ENCODE peak calls at places on chromosomes 11 and 22, in ten cellular contexts. I, L, F, N, H, X, Y, W, U and Q are unnamed samples. For H3K4me1, the result is how much of the 10 kb centered on the place peaks cover.

GRCh38 chr11:63868399-63869064 is 29.6 kb downstream of the MARK2 start:
- DNase-seq in Y (no peak), L (no peak), X (no peak), F (no peak), H (no peak), N (no peak), U (no peak), W (no peak), I (no peak), Q (no peak)

GRCh38 chr11:14359573-14360031 is 619 bp upstream of the RRAS2 start:
- DNase-seq in X (no peak), W (no peak), F (no peak), I (no peak), N (no peak), H (no peak), L (no peak), U (no peak), Y (no peak), Q (no peak)

GRCh38 chr22:50340157-50340879 is 2.8 kb upstream of the PPP6R2 start:
- DNase-seq in W (no peak), Y (no peak), U (peak), I (no peak), F (no peak), X (no peak), N (peak), L (peak), H (no peak), Q (no peak)

GRCh38 chr11:63768232-63769043 is at the start of gene ZFTA:
- DNase-seq in I (no peak), L (peak), U (peak), X (peak), N (peak), W (peak), H (peak), F (peak), Y (peak), Q (peak)

GRCh38 chr11:95524328-95525036 is 265.1 kb downstream of the FAM76B start:
- DNase-seq in L (no peak), W (no peak), H (no peak), I (no peak), Y (no peak), X (no peak), F (no peak), U (no peak), N (no peak), Q (no peak)

GRCh38 chr11:65442952-65443351 is 20.4 kb downstream of the NEAT1 start:
- DNase-seq in Y (no peak), U (no peak), X (no peak), F (peak), H (no peak), L (no peak), N (no peak), I (no peak), W (no peak), Q (no peak)

GRCh38 chr11:33899383-33900037 is 7.6 kb upstream of the LMO2 start:
- DNase-seq in N (peak), L (no peak), H (no peak), X (peak), F (peak), U (peak), W (peak), I (peak), Y (peak), Q (peak)

GRCh38 chr11:127470485-127470884 is 469.9 kb upstream of the KIRREL3 start:
- DNase-seq in F (no peak), U (peak), Y (no peak), I (no peak), W (no peak), X (no peak), H (no peak), L (peak), N (no peak), Q (no peak)

GRCh38 chr11:70771099-70771885 is 373.0 kb downstream of the CTTN start:
- DNase-seq in L (peak), N (no peak), I (no peak), F (no peak), Y (no peak), H (no peak), U (no peak), W (no peak), X (no peak), Q (no peak)

GRCh38 chr11:111939836-111940604 is 2.9 kb downstream of the DIXDC1 start:
- DNase-seq in Y (no peak), W (no peak), F (no peak), H (no peak), N (peak), L (no peak), I (no peak), U (no peak), X (no peak), Q (no peak)

GRCh38 chr11:104106136-104106754 is 57.7 kb downstream of the PDGFD start:
- DNase-seq in N (no peak), L (no peak), I (no peak), U (no peak), Y (no peak), W (no peak), F (no peak), H (no peak), X (no peak), Q (no peak)

GRCh38 chr11:115521874-115522273 is 17.7 kb upstream of the CADM1 start:
- DNase-seq in F (no peak), L (no peak), N (no peak), U (no peak), I (no peak), Y (no peak), W (no peak), H (no peak), X (no peak), Q (no peak)

GRCh38 chr11:113991170-113991569 is 16.3 kb downstream of the HTR3A start:
- DNase-seq in N (peak), U (peak), I (no peak), W (no peak), X (peak), F (peak), Y (no peak), H (no peak), L (peak), Q (no peak)

GRCh38 chr11:130560000-130560852 is 111.8 kb downstream of the ADAMTS15 start:
- DNase-seq in W (no peak), N (no peak), U (no peak), L (no peak), I (no peak), H (no peak), X (no peak), F (no peak), Y (no peak), Q (peak)

GRCh38 chr22:38273135-38273761 is 438 bp upstream of the TMEM184B start:
- DNase-seq in L (no peak), N (no peak), I (no peak), W (no peak), H (no peak), U (no peak), Y (no peak), X (no peak), F (no peak), Q (no peak)

GRCh38 chr22:28935140-28935539 is 51.8 kb downstream of the ZNRF3 start:
- DNase-seq in X (no peak), N (no peak), Y (no peak), F (no peak), H (no peak), W (no peak), I (no peak), U (no peak), L (no peak), Q (no peak)

GRCh38 chr11:107018902-107019493 is 722 bp upstream of the GUCY1A2 start:
- DNase-seq in U (peak), N (peak), L (peak), H (no peak), F (peak), X (peak), Y (peak), I (no peak), W (peak), Q (peak)

GRCh38 chr11:90113541-90113940 is 20.9 kb upstream of the NAALAD2 start:
- DNase-seq in W (no peak), H (no peak), Y (no peak), L (peak), F (no peak), U (no peak), X (no peak), I (no peak), N (no peak), Q (no peak)

DNA sequence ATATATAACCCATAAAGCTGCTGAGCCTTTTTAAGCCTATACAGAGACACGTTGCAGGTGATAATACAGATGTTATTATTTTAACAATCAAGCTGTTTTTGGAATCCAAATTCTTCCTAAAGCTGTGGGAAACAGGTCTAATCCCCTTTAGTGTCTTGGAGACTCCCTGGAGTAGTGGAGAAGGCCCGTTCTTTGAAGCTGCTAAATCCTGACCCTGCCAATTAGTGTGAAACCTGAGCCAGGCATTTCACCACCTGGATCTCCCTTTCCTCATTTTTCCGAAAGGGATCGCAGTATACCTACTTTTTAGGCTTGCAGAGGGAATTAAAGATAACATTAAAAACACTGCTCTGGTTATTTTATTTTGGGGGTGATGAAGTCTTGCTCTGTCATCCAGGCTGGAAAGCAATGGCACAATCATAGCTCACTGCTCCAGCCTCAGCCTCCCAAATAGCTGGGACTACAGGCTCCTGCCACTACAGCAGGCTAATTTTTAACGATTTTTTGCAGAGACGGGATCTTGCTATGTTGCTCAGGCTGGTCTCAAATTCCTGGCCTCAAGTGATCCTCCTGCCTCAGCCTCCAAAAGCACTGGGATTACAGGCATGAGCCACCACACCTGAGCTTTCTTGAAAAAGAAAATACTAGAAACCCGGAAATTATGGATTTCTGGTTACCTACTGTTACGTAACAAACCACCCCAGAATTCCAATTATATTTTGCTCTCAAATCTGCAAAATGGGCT is 1.7 kb upstream of the EIF4ENIF1 start:
- DNase-seq in W (no peak), N (no peak), U (no peak), X (no peak), Y (no peak), F (no peak), I (no peak), H (no peak), L (peak), Q (no peak)
- H3K27ac ChIP-seq in W (peak), N (peak), U (peak), X (peak), Y (peak), F (peak), I (peak), H (peak), L (peak), Q (peak)

DNA sequence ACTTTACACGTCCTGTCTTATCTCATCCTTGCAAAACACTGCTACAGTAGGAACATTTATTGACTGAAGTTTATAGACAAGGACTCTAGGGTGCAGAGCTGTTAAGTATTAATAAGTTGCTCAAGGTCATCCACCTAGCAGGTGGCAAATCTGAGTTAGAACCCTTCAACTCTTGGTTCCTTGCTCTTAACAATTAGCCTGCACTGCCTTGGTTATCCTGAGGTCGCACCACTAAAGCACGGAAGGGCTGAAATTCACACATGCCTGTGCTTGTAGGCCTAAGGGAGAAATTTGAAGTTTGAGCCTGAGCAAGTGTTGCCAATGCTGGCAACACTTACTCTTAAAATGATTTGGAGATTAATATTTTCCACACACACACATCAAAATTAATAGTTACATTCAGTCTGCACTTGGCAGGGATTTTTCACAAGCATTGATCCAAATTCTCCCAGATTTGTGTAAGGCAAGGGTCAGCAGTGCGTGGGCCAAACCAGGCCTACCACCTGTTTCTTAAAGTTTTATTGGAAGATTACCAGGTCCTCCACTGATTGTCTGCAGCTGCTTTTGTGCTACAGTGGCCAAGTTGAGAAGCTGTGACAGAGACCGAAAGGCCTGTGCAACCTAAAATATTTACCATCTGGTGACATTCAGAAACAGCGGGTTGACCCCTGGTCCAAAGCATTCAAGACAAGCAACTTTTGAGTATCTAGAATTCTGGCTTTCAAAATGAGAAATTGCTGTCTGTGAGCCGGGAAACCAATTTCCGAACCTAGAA is 16.3 kb downstream of the APOL5 start:
- DNase-seq in L (no peak), F (no peak), W (no peak), U (no peak), X (peak), H (no peak), N (no peak), I (no peak), Y (no peak), Q (no peak)
- TF ChIP-seq CTCF in L (no peak), F (no peak), W (no peak), U (no peak), X (no peak), H (no peak), N (no peak), I (no peak), Y (no peak), Q (no peak)

DNA sequence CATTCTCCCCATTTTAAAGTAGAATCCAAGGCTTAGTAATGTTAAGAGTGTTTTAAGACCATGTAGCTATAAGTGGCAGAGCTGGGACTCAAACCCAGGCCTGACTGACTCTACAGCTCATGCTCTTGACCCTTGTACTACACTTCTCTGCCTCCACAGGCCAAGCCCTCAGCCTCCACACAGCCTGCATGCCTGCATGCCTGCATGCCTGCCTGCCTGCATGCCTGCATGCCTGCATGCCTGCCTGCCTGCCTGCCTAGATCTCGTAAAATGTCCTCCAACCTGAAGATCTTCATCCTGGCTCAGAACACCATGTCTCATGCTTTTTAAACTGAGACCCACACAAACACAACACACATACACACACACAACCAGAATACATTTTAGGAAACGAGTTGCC is 18.6 kb downstream of the TBC1D10A start:
- DNase-seq in U (no peak), I (no peak), X (no peak), F (no peak), L (no peak), Y (no peak), H (no peak), N (no peak), W (no peak), Q (no peak)
- H3K4me1 ChIP-seq in U (under half), I (half or more), X (half or more), F (half or more), L (under half), Y (under half), H (half or more), N (half or more), W (under half), Q (half or more)

GRCh38 chr11:122157540-122158173 is 41.6 kb upstream of the BLID start:
- DNase-seq in H (no peak), I (no peak), W (no peak), F (no peak), N (no peak), Y (no peak), L (no peak), X (no peak), U (no peak), Q (no peak)

GRCh38 chr11:122162095-122162494 is 46.1 kb upstream of the BLID start:
- DNase-seq in F (no peak), W (no peak), I (no peak), X (no peak), H (no peak), Y (no peak), L (no peak), N (peak), U (no peak), Q (no peak)

GRCh38 chr11:122161191-122161590 is 45.2 kb upstream of the BLID start:
- DNase-seq in Y (no peak), I (no peak), U (no peak), X (no peak), L (no peak), W (no peak), N (no peak), H (no peak), F (no peak), Q (no peak)

GRCh38 chr11:122159173-122159701 is 43.2 kb upstream of the BLID start:
- DNase-seq in U (peak), L (peak), I (no peak), F (no peak), Y (no peak), H (no peak), X (peak), N (peak), W (no peak), Q (no peak)

GRCh38 chr11:122159861-122160260 is 43.8 kb upstream of the BLID start:
- DNase-seq in X (no peak), N (no peak), H (no peak), L (no peak), W (no peak), U (no peak), F (no peak), I (no peak), Y (no peak), Q (no peak)
- H3K27ac ChIP-seq in X (no peak), N (peak), H (no peak), L (no peak), W (peak), U (no peak), F (no peak), I (peak), Y (no peak), Q (no peak)